ENCODE peak calls at places on chromosomes 3 and 15, in seven cellular contexts. S is foreskin fibroblast, J is HCT116, A is glutamatergic neuron, L is ovary, D is NCI-H226, T is AG08395. B is an unnamed sample.

GRCh38 chr3:158770254-158771017 is 31.4 kb upstream of the MFSD1 start:
- DNase-seq in T (peak; percentile 64), J (no peak), D (peak; percentile 42), L (no peak), S (peak; percentile 81), A (no peak), B (no peak)

GRCh38 chr15:66800584-66801235 is 98.7 kb downstream of the SMAD6 start:
- DNase-seq in J (no peak), D (no peak), T (peak; percentile 35), A (no peak), L (no peak), S (peak; percentile 57), B (no peak)

GRCh38 chr3:26652157-26652556 is 29.6 kb downstream of the LRRC3B start:
- DNase-seq in A (peak; percentile 60), S (no peak), J (no peak), T (no peak), L (no peak), D (no peak), B (peak; percentile 13)

GRCh38 chr15:59762558-59762957 is 73.4 kb upstream of the BNIP2 start:
- DNase-seq in L (no peak), J (no peak), T (no peak), D (peak; percentile 67), A (no peak), S (no peak), B (no peak)

GRCh38 chr3:144677118-144677517 is 705.5 kb downstream of the DIPK2A start:
- DNase-seq in L (no peak), J (no peak), T (peak; percentile 62), D (peak; percentile 72), A (no peak), S (peak; percentile 5), B (no peak)

GRCh38 chr3:187750513-187751123 is 5.3 kb upstream of the BCL6 start:
- DNase-seq in L (no peak), T (no peak), S (no peak), D (no peak), J (no peak), A (no peak), B (no peak)

GRCh38 chr3:196159952-196160804 is 51.0 kb downstream of the ZDHHC19 start:
- DNase-seq in D (peak; percentile 66), T (peak; percentile 73), J (no peak), S (peak; percentile 62), A (no peak), L (no peak), B (peak; percentile 12)

GRCh38 chr15:56795400-56795983 is 62.2 kb upstream of the ZNF280D start:
- DNase-seq in D (no peak), T (no peak), S (no peak), L (no peak), A (no peak), J (no peak), B (no peak)

GRCh38 chr3:57179580-57180410 is 14.6 kb upstream of the IL17RD start:
- DNase-seq in S (no peak), J (no peak), D (no peak), L (no peak), A (no peak), T (no peak), B (no peak)

GRCh38 chr15:69992326-69992725 is 105.4 kb downstream of the TLE3 start:
- DNase-seq in T (no peak), J (no peak), D (no peak), S (no peak), L (no peak), A (no peak), B (no peak)

B was measured in hypothalamus.